ENCODE peak calls at places on chromosomes 13 and 19, in ten cellular contexts. R, W, Y, Z, V, Q, B, G, C and P are unnamed samples.

GRCh38 chr13:95327190-95327589 is 25.9 kb upstream of the ABCC4 start:
- DNase-seq in G (no peak), R (no peak), Q (no peak), Z (no peak), W (no peak), V (no peak), B (no peak), Y (no peak), C (no peak), P (no peak)

GRCh38 chr19:3150739-3151329 is 15.0 kb downstream of the GNA15 start:
- DNase-seq in W (peak; percentile 27), Z (no peak), C (no peak), B (no peak), G (no peak), V (no peak), Y (no peak), R (no peak), Q (no peak), P (no peak)

GRCh38 chr19:18287836-18288772 is 6.7 kb upstream of the JUND start:
- DNase-seq in Z (peak; percentile 78), G (no peak), C (no peak), Q (no peak), W (no peak), V (no peak), R (no peak), Y (no peak), B (no peak), P (no peak)

GRCh38 chr19:18229474-18229873 is 3.2 kb upstream of the PDE4C start:
- DNase-seq in Z (no peak), Q (no peak), G (no peak), W (no peak), Y (no peak), R (no peak), B (no peak), V (no peak), C (no peak), P (no peak)

GRCh38 chr13:111248822-111249221 is 71.6 kb upstream of the TEX29 start:
- DNase-seq in B (no peak), Y (no peak), Z (no peak), R (no peak), C (no peak), Q (no peak), W (no peak), G (no peak), V (no peak), P (no peak)

GRCh38 chr19:8269724-8270123 is 38.4 kb downstream of the CD320 start:
- DNase-seq in Y (no peak), Z (no peak), V (no peak), Q (no peak), B (no peak), C (no peak), W (no peak), G (no peak), R (no peak), P (no peak)

GRCh38 chr13:111546921-111547675 is 226.7 kb downstream of the TEX29 start:
- DNase-seq in Q (no peak), C (no peak), W (no peak), B (no peak), V (no peak), Y (no peak), R (no peak), Z (no peak), G (no peak), P (no peak)

GRCh38 chr13:42110410-42111155 is 62.1 kb downstream of the DGKH start:
- DNase-seq in R (peak; percentile 63), Q (no peak), Z (peak; percentile 90), C (peak; percentile 43), Y (peak; percentile 37), G (no peak), W (no peak), B (peak; percentile 37), V (peak; percentile 38), P (peak; percentile 61)

GRCh38 chr13:113495494-113496251 is 5.2 kb upstream of the DCUN1D2 start:
- DNase-seq in B (no peak), V (no peak), C (no peak), G (no peak), Y (no peak), Q (no peak), W (no peak), R (no peak), Z (peak; percentile 57), P (no peak)

GRCh38 chr13:42794572-42795275 is 13.3 kb downstream of the FAM216B start:
- DNase-seq in C (no peak), Z (no peak), Q (no peak), W (no peak), V (no peak), G (no peak), Y (no peak), B (no peak), R (no peak), P (no peak)

GRCh38 chr19:6721113-6721474 is 644 bp upstream of the C3 start:
- DNase-seq in B (no peak), Y (no peak), Z (no peak), C (no peak), Q (no peak), R (no peak), V (no peak), W (no peak), G (no peak), P (no peak)

GRCh38 chr13:20192470-20193141 is at the start of gene GJB2:
- DNase-seq in W (no peak), B (no peak), Y (no peak), Z (no peak), V (no peak), R (no peak), C (no peak), G (peak; percentile 32), Q (no peak), P (no peak)

GRCh38 chr13:23865065-23865464 is 24.1 kb downstream of the MIPEP start:
- DNase-seq in G (no peak), B (no peak), V (no peak), R (no peak), Q (no peak), Y (no peak), C (no peak), W (no peak), Z (no peak), P (no peak)

GRCh38 chr13:103104340-103104739 is 38.1 kb upstream of the SLC10A2 start:
- DNase-seq in W (no peak), Z (no peak), B (no peak), Q (no peak), G (no peak), R (no peak), C (no peak), V (no peak), Y (no peak), P (no peak)

GRCh38 chr13:113537909-113538688 is 46.5 kb upstream of the TFDP1 start:
- DNase-seq in Q (no peak), Z (no peak), B (no peak), C (no peak), R (no peak), W (no peak), V (no peak), Y (no peak), G (no peak), P (no peak)

GRCh38 chr19:10086904-10087256 is 763 bp downstream of the SHFL start:
- DNase-seq in W (no peak), C (no peak), Y (no peak), Z (no peak), B (no peak), Q (peak; percentile 59), V (no peak), G (no peak), R (no peak), P (no peak)

GRCh38 chr19:28569132-28570114 is 643.5 kb downstream of the UQCRFS1 start:
- DNase-seq in V (no peak), C (no peak), Y (no peak), Q (no peak), R (no peak), G (no peak), Z (no peak), W (no peak), B (no peak), P (no peak)

GRCh38 chr19:16161848-16162247 is 11.5 kb downstream of the CIB3 start:
- DNase-seq in V (peak; percentile 54), Q (no peak), B (no peak), W (no peak), C (no peak), R (no peak), G (no peak), Z (peak; percentile 83), Y (no peak), P (no peak)

GRCh38 chr19:39384839-39385568 is 5.9 kb downstream of the PAF1 start:
- DNase-seq in V (no peak), G (no peak), Z (no peak), Q (no peak), R (no peak), B (no peak), C (no peak), W (no peak), Y (no peak), P (no peak)

GRCh38 chr13:98272549-98272948 is 95.5 kb upstream of the RNF113B start:
- DNase-seq in G (no peak), W (no peak), Z (no peak), B (no peak), Q (no peak), Y (no peak), C (no peak), R (no peak), V (no peak), P (no peak)

GRCh38 chr19:31529121-31529520 is 179.9 kb upstream of the TSHZ3 start:
- DNase-seq in G (no peak), C (no peak), R (no peak), V (no peak), Z (no peak), W (no peak), Y (no peak), Q (no peak), B (no peak), P (peak; percentile 62)

GRCh38 chr19:15216363-15216762 is 15.6 kb upstream of the NOTCH3 start:
- DNase-seq in Z (no peak), G (no peak), R (no peak), W (no peak), B (no peak), Q (no peak), Y (no peak), C (no peak), V (no peak), P (no peak)

GRCh38 chr19:32896516-32897214 is 27.1 kb upstream of the SLC7A9 start:
- DNase-seq in V (no peak), Y (no peak), C (no peak), G (no peak), R (no peak), Q (no peak), B (no peak), Z (peak; percentile 47), W (no peak), P (no peak)

GRCh38 chr13:100409132-100409531 is 179.5 kb downstream of the GGACT start:
- DNase-seq in Q (no peak), B (no peak), W (no peak), R (no peak), C (no peak), V (no peak), Y (no peak), Z (no peak), G (no peak), P (no peak)

GRCh38 chr19:54556194-54556593 is 17.4 kb upstream of the LILRA2 start:
- DNase-seq in W (no peak), R (no peak), G (no peak), Y (no peak), B (no peak), Q (no peak), Z (no peak), C (no peak), V (no peak), P (no peak)